ENCODE peak calls at places on chromosomes 16 and 17, in six cellular contexts. R, N, I, Y, Q and T are unnamed samples.

GRCh38 chr17:15112881-15113617 is 152.1 kb downstream of the PMP22 start:
- DNase-seq in R (no peak), N (no peak), Q (no peak), Y (no peak), I (no peak), T (no peak)

GRCh38 chr16:4460936-4461249 is 13.5 kb downstream of the NMRAL1 start:
- DNase-seq in N (no peak), Q (no peak), R (no peak), I (no peak), Y (no peak), T (peak; percentile 22)

GRCh38 chr17:12545877-12546513 is 119.7 kb upstream of the MYOCD start:
- DNase-seq in Q (no peak), I (no peak), R (peak; percentile 68), Y (peak; percentile 43), N (no peak), T (peak; percentile 53)

GRCh38 chr16:81786321-81786720 is 7.2 kb downstream of the PLCG2 start:
- DNase-seq in R (no peak), Y (peak; percentile 29), I (no peak), Q (no peak), N (no peak), T (no peak)

GRCh38 chr16:75555213-75555706 is 792 bp downstream of the TMEM231 start:
- DNase-seq in I (no peak), Y (peak; percentile 88), N (peak; percentile 29), R (peak; percentile 95), Q (peak; percentile 83), T (peak; percentile 75)

GRCh38 chr17:62017496-62017895 is 47.6 kb downstream of the MED13 start:
- DNase-seq in N (no peak), Y (no peak), R (no peak), Q (no peak), I (no peak), T (no peak)

GRCh38 chr16:89037261-89038152 is 56.1 kb upstream of the ACSF3 start:
- DNase-seq in R (peak; percentile 91), Q (no peak), N (no peak), Y (peak; percentile 65), I (no peak), T (peak; percentile 72)

GRCh38 chr17:10169274-10169673 is 29.1 kb downstream of the GAS7 start:
- DNase-seq in I (no peak), Y (no peak), Q (no peak), R (no peak), N (no peak), T (no peak)

GRCh38 chr16:57704905-57705852 is 10.6 kb downstream of the DRC7 start:
- DNase-seq in N (no peak), R (no peak), Y (no peak), Q (no peak), I (no peak), T (no peak)

GRCh38 chr17:39139137-39139516 is 12.3 kb downstream of the PLXDC1 start:
- DNase-seq in R (no peak), Q (no peak), N (no peak), Y (no peak), I (no peak), T (no peak)

GRCh38 chr16:4534151-4534790 is 4.3 kb downstream of the CDIP1 start:
- DNase-seq in R (no peak), N (no peak), Q (no peak), Y (no peak), I (no peak), T (no peak)

GRCh38 chr17:39404542-39405378 is 3.3 kb upstream of the FBXL20 start:
- DNase-seq in Y (peak; percentile 38), I (no peak), Q (peak; percentile 16), N (no peak), R (no peak), T (no peak)

GRCh38 chr17:83081561-83082201 is 2.3 kb downstream of the METRNL start:
- DNase-seq in Y (no peak), N (no peak), R (no peak), I (peak; percentile 56), Q (no peak), T (peak; percentile 62)

GRCh38 chr16:84315422-84315821 is 20.7 kb downstream of the WFDC1 start:
- DNase-seq in Y (no peak), I (no peak), N (no peak), R (no peak), Q (no peak), T (no peak)

GRCh38 chr16:66107661-66108060 is 258.8 kb upstream of the CDH5 start:
- DNase-seq in Q (no peak), I (no peak), N (no peak), R (no peak), Y (no peak), T (no peak)

GRCh38 chr16:67883872-67884261 is 818 bp upstream of the NRN1L start:
- DNase-seq in R (peak; percentile 70), Y (peak; percentile 86), N (no peak), I (peak; percentile 86), Q (no peak), T (peak; percentile 89)

GRCh38 chr16:11256657-11257130 is 690 bp upstream of the SOCS1 start:
- DNase-seq in Y (peak; percentile 65), Q (peak; percentile 90), N (no peak), R (peak; percentile 61), I (peak; percentile 56), T (no peak)

GRCh38 chr16:89442990-89443726 is 47.2 kb downstream of the ANKRD11 start:
- DNase-seq in I (no peak), Q (no peak), N (no peak), R (peak; percentile 75), Y (peak; percentile 96), T (no peak)

GRCh38 chr16:66741131-66741900 is 10.1 kb downstream of the DYNC1LI2 start:
- DNase-seq in I (no peak), Q (peak; percentile 91), R (no peak), N (peak; percentile 75), Y (peak; percentile 92), T (no peak)

GRCh38 chr17:57051886-57052342 is 33.1 kb upstream of the AKAP1 start:
- DNase-seq in N (no peak), R (no peak), Y (no peak), Q (no peak), I (no peak), T (no peak)

GRCh38 chr17:39730095-39730921 is at the start of gene MIEN1:
- DNase-seq in N (peak; percentile 36), I (peak; percentile 99), R (peak; percentile 93), Y (no peak), Q (peak; percentile 97), T (peak; percentile 99)

GRCh38 chr17:14746784-14747575 is 446.1 kb downstream of the HS3ST3B1 start:
- DNase-seq in R (no peak), I (no peak), N (no peak), Q (no peak), Y (no peak), T (no peak)

GRCh38 chr16:74698220-74698619 is 2.4 kb downstream of the MLKL start:
- DNase-seq in R (no peak), I (no peak), Y (no peak), Q (no peak), N (no peak), T (peak; percentile 57)

GRCh38 chr17:6641374-6641818 is 536 bp downstream of the TXNDC17 start:
- DNase-seq in N (no peak), R (no peak), Y (no peak), I (no peak), Q (no peak), T (no peak)

GRCh38 chr16:56682703-56683397 is 580 bp downstream of the MT1X start:
- DNase-seq in Y (no peak), I (no peak), R (no peak), Q (no peak), N (no peak), T (no peak)

GRCh38 chr16:77424841-77425604 is 9.8 kb downstream of the ADAMTS18 start:
- DNase-seq in Q (no peak), R (no peak), I (no peak), Y (no peak), N (no peak), T (no peak)

DNA sequence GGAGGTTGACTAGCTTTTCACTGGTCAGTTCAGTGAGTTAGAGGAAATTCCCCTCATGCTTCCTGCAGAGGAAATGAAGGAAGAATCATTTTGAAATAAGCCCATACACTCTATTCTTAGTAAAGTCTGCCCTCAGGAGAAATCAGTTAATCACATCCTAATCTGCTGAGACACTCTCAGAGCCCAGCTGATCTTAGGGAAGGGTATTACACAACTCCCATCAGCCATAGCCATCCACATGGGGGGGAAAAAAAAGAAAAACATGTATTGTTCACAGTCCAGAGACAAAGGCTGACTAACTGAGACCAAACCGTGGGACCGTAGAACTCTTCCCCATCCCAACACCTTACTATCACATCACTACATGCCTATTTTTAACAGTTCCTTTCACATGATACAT is 722.3 kb downstream of the CDH8 start:
- DNase-seq in Y (no peak), N (no peak), Q (no peak), I (no peak), R (no peak), T (peak; percentile 18)
- TF ChIP-seq CTCF in Y (no peak), N (no peak), Q (no peak), I (no peak), R (no peak), T (no peak)

GRCh38 chr17:80504671-80505413 is 28.4 kb upstream of the NPTX1 start:
- DNase-seq in R (no peak), Y (no peak), Q (no peak), I (no peak), N (no peak), T (no peak)
- TF ChIP-seq CTCF in R (no peak), Y (no peak), Q (no peak), I (no peak), N (no peak), T (no peak)

GRCh38 chr17:49708515-49709161 is 874 bp upstream of the SLC35B1 start:
- DNase-seq in I (no peak), Q (no peak), Y (no peak), R (no peak), N (no peak), T (no peak)
- TF ChIP-seq CTCF in I (no peak), Q (no peak), Y (no peak), R (no peak), N (no peak), T (no peak)

GRCh38 chr17:77207689-77208216 is 67.0 kb downstream of the SEC14L1 start:
- DNase-seq in Y (no peak), N (no peak), R (no peak), Q (no peak), I (no peak), T (no peak)

GRCh38 chr17:77206557-77206956 is 65.8 kb downstream of the SEC14L1 start:
- DNase-seq in N (no peak), I (no peak), R (no peak), Y (no peak), Q (no peak), T (no peak)

GRCh38 chr17:77208856-77209255 is 68.1 kb downstream of the SEC14L1 start:
- DNase-seq in Y (no peak), Q (no peak), I (no peak), N (no peak), R (no peak), T (no peak)

GRCh38 chr17:77209330-77209748 is 68.6 kb downstream of the SEC14L1 start:
- DNase-seq in N (no peak), Y (no peak), I (no peak), R (no peak), Q (peak; percentile 57), T (no peak)

DNA sequence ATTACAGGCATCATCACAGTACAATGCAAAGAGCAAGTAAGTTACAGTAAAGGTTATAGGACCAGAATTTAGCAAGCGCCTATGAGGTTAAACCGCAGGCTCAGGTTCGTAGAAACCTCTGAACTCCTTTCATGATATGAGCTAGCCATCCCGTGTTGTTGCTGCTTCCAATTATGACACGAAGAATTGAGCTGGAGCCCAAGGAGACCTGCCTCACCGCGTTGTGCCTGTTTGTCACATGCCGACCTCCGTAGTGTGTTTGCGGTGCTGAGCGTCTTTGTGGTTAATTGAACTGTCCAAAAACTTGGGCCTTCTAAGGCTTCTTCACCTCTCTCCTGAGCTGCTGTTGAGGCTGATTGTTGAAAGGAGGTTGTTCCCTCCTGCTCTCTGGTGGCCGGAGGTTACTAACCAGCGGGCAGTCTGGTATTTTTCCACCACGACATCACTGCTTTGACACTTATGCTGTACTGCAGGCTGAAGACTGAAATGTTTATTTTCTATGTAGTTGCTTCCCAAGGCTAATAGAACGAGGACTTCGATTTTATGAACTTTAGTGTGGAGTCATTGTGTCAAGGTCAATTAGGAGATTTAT is 67.5 kb downstream of the SEC14L1 start:
- DNase-seq in I (no peak), R (peak; percentile 92), N (no peak), Y (no peak), Q (peak; percentile 65), T (no peak)
- TF ChIP-seq CTCF in I (no peak), R (peak; percentile 24), N (peak; percentile 18), Y (no peak), Q (peak; percentile 6), T (no peak)